ENCODE peak calls at places on chromosomes 3 and 15, in nine cellular contexts. Z, G, O, K, P, V, C, S and X are unnamed samples.

GRCh38 chr3:86976206-86976605 is 14.7 kb downstream of the VGLL3 start:
- DNase-seq in Z (no peak), G (no peak), O (no peak), K (no peak), P (no peak), V (no peak), C (no peak), S (no peak), X (no peak)

GRCh38 chr3:188826574-188826973 is 345.2 kb upstream of the TPRG1 start:
- DNase-seq in Z (no peak), G (no peak), O (no peak), K (no peak), P (no peak), V (no peak), C (no peak), S (no peak), X (no peak)

GRCh38 chr3:30625541-30626438 is 19.4 kb downstream of the TGFBR2 start:
- DNase-seq in Z (no peak), G (no peak), O (no peak), K (no peak), P (no peak), V (peak), C (no peak), S (no peak), X (no peak)

GRCh38 chr3:10666621-10667020 is 149.4 kb upstream of the SLC6A11 start:
- DNase-seq in Z (peak), G (no peak), O (no peak), K (no peak), P (no peak), V (no peak), C (no peak), S (no peak), X (no peak)

GRCh38 chr3:178325330-178325729 is 210.9 kb upstream of the KCNMB2 start:
- DNase-seq in Z (no peak), G (peak), O (no peak), K (no peak), P (no peak), V (peak), C (no peak), S (peak), X (no peak)

GRCh38 chr3:86554346-86554745 is 436.6 kb downstream of the VGLL3 start:
- DNase-seq in Z (no peak), G (no peak), O (no peak), K (no peak), P (no peak), V (no peak), C (no peak), S (no peak), X (no peak)

GRCh38 chr3:107468782-107469181 is 54.0 kb upstream of the BBX start:
- DNase-seq in Z (no peak), G (no peak), O (no peak), K (no peak), P (no peak), V (no peak), C (no peak), S (no peak), X (no peak)

GRCh38 chr3:161149529-161149928 is 44.4 kb upstream of the B3GALNT1 start:
- DNase-seq in Z (peak), G (no peak), O (no peak), K (no peak), P (no peak), V (peak), C (no peak), S (no peak), X (no peak)

GRCh38 chr3:110550511-110550910 is 521.1 kb upstream of the NECTIN3 start:
- DNase-seq in Z (no peak), G (no peak), O (no peak), K (no peak), P (no peak), V (no peak), C (no peak), S (no peak), X (no peak)

GRCh38 chr3:189710620-189711388 is 79.6 kb downstream of the TP63 start:
- DNase-seq in Z (no peak), G (no peak), O (no peak), K (no peak), P (no peak), V (peak), C (no peak), S (peak), X (no peak)

GRCh38 chr15:28907338-28907961 is 21.7 kb downstream of the APBA2 start:
- DNase-seq in Z (no peak), G (no peak), O (no peak), K (no peak), P (no peak), V (no peak), C (no peak), S (no peak), X (no peak)

GRCh38 chr3:149657458-149657795 is 398 bp downstream of the WWTR1 start:
- DNase-seq in Z (peak), G (peak), O (no peak), K (no peak), P (no peak), V (peak), C (no peak), S (peak), X (no peak)

DNA sequence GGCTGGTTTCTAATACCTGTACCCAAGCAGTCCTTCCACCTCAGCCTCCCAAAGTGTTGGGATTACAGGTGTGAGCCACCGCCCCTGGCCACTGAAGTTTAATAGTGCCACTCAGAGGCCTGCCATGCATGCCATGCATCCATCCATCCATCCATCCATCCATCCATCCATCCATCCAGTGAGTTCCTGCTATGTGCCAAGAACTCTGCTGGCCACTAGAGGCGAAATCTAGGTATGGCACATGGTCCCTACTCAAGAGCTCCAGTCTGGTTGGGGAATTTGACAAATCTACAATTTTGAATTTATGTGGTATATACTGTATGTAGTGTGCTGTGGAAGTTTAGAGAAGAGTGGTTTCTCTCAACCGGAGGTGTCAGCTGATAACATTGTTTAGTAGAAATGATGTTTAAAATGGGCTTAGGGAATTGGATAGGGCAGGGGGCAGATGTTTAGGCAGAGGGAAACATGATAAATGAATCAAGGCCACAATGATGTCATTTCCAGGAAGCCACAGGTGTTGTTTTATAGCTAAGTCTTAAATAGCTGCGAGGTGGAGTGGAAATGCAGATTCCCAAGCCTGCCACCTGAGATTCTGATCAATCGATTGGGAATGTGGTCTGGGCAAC is 384.4 kb upstream of the C2CD4B start:
- DNase-seq in Z (peak), G (peak), O (peak), K (peak), P (no peak), V (peak), C (peak), S (peak), X (no peak)
- TF ChIP-seq CTCF in Z (peak), G (peak), O (peak), K (peak), P (peak), V (peak), C (peak), S (peak), X (peak)

GRCh38 chr15:64740361-64741170 is 34.8 kb downstream of the RBPMS2 start:
- DNase-seq in Z (peak), G (no peak), O (peak), K (peak), P (no peak), V (peak), C (peak), S (peak), X (no peak)
- TF ChIP-seq CTCF in Z (no peak), G (peak), O (peak), K (peak), P (no peak), V (peak), C (peak), S (peak), X (no peak)

GRCh38 chr3:57078366-57079220 is 18.1 kb downstream of the SPATA12 start:
- DNase-seq in Z (peak), G (peak), O (peak), K (peak), P (no peak), V (peak), C (peak), S (peak), X (peak)
- TF ChIP-seq CTCF in Z (no peak), G (peak), O (no peak), K (peak), P (no peak), V (no peak), C (no peak), S (no peak), X (peak)

GRCh38 chr15:68590721-68591389 is 12.1 kb downstream of the CORO2B start:
- DNase-seq in Z (no peak), G (no peak), O (no peak), K (no peak), P (no peak), V (no peak), C (no peak), S (no peak), X (no peak)

GRCh38 chr15:68587769-68588385 is 9.1 kb downstream of the CORO2B start:
- DNase-seq in Z (no peak), G (no peak), O (no peak), K (no peak), P (no peak), V (no peak), C (no peak), S (peak), X (no peak)

GRCh38 chr15:68592054-68592453 is 13.3 kb downstream of the CORO2B start:
- DNase-seq in Z (no peak), G (no peak), O (no peak), K (no peak), P (no peak), V (peak), C (no peak), S (no peak), X (no peak)

GRCh38 chr15:68589012-68589411 is 10.2 kb downstream of the CORO2B start:
- DNase-seq in Z (no peak), G (no peak), O (no peak), K (no peak), P (no peak), V (no peak), C (no peak), S (no peak), X (no peak)

DNA sequence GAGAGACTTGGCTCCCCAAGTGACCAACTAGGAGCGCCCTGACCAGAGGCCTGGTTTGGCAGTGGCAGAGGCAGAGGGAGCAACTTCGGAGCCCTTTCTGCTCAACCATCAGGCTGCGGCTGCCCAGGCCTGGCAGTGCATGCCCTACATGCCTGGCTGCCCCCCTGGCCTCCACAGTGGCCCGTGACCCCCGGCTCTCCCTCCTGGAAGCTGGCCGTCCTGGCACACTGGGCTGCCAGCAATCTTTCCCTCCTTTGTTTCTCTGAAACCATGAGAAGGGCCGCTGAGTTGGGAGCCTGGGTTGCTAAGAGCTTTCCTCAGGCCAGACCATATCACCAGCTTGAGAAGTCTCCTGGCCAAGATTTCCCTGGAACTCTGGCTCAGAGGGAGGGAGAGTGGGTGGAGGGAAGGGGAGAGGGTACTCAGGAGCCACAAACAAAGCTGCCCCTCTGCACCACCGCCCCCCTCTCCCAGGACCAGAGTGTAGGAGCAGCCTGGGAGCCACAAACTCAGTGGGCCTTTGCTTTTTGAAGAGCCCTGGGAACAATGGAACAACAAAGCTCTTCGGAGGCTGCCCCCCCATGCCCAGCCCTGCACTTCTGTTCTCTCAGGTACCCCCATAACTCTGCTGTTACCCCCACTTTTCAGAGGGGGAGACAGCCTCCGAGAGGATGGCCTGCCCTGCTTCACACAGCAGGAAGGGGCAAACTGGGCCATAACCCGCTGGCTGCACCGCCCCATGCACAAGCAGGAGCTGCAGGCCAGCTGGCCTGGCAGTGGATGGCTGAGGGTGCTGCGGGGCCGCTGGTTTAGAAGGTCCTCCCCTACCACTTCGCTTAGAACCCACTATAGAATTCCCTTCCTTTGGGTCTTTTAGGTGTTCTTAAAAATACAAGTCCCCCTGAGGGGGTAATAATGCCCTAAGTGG is 11.3 kb downstream of the CORO2B start:
- DNase-seq in Z (no peak), G (no peak), O (no peak), K (no peak), P (no peak), V (no peak), C (no peak), S (no peak), X (no peak)
- TF ChIP-seq CTCF in Z (no peak), G (no peak), O (no peak), K (no peak), P (no peak), V (no peak), C (no peak), S (no peak), X (no peak)

DNA sequence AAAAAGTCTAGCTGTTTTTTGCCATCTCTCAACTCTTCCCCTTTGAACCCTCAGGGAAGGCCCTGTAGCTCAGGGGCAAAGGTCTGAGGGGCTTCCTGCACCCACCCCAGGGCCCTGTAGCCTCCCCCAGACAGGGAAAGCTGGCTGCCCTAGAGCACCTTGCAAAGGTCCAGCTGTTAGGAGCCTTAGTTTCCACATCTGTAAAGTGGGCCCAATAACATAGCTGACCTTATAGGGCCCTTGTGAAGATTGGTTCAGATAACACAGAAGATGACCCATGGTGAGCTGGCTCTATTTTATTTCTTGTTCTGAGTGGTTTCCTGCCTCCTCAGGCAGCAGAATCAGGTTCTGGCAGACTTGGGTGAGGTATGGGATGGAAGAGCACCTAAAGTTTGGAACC is 55.2 kb upstream of the SMAD6 start:
- DNase-seq in Z (no peak), G (no peak), O (no peak), K (no peak), P (no peak), V (no peak), C (no peak), S (no peak), X (no peak)
- TF ChIP-seq CTCF in Z (no peak), G (no peak), O (no peak), K (no peak), P (no peak), V (no peak), C (no peak), S (no peak), X (no peak)